ENCODE peak calls at places on chromosomes 7 and 10, in five cellular contexts. R is uterus, Q is GM23248, M is keratinocyte, X is endothelial cell of umbilical vein. H is an unnamed sample.

GRCh38 chr10:728603-729002 is 39.1 kb upstream of the DIP2C start:
- DNase-seq in X (no peak), M (no peak), R (no peak), Q (no peak), H (no peak)

GRCh38 chr10:43006490-43006889 is 70.4 kb upstream of the RET start:
- DNase-seq in M (no peak), Q (no peak), R (no peak), X (no peak), H (no peak)

GRCh38 chr10:22611425-22612111 is 102.8 kb downstream of the PIP4K2A start:
- DNase-seq in Q (no peak), X (no peak), R (no peak), M (no peak), H (no peak)

GRCh38 chr10:64515975-64516699 is 994.9 kb downstream of the REEP3 start:
- DNase-seq in Q (no peak), M (no peak), R (no peak), X (no peak), H (no peak)

GRCh38 chr7:502296-502695 is 17.4 kb downstream of the PDGFA start:
- DNase-seq in Q (no peak), M (no peak), X (no peak), R (no peak), H (no peak)

GRCh38 chr10:86971146-86971991 is 3.1 kb downstream of the ADIRF start:
- DNase-seq in Q (peak; percentile 97), R (peak; percentile 94), M (no peak), X (peak; percentile 73), H (no peak)

GRCh38 chr10:102555781-102556328 is 52.1 kb downstream of the SUFU start:
- DNase-seq in X (no peak), R (no peak), M (peak; percentile 21), Q (peak; percentile 94), H (peak; percentile 43)

GRCh38 chr7:119270045-119270464 is 1002.9 kb upstream of the KCND2 start:
- DNase-seq in X (peak; percentile 49), M (peak; percentile 40), R (peak; percentile 43), Q (peak; percentile 82), H (peak; percentile 16)

GRCh38 chr10:102504179-102504975 is 605 bp downstream of the SUFU start:
- DNase-seq in M (no peak), Q (peak; percentile 39), X (peak; percentile 49), R (peak; percentile 43), H (no peak)

GRCh38 chr7:114540291-114540690 is 125.7 kb downstream of the FOXP2 start:
- DNase-seq in Q (peak; percentile 16), M (no peak), X (no peak), R (no peak), H (no peak)

GRCh38 chr7:1210321-1210978 is 22.2 kb upstream of the UNCX start:
- DNase-seq in R (no peak), Q (no peak), M (no peak), X (no peak), H (no peak)

GRCh38 chr10:930415-931325 is 835 bp downstream of the LARP4B start:
- DNase-seq in X (peak; percentile 54), M (no peak), Q (peak; percentile 76), R (no peak), H (no peak)

GRCh38 chr7:83015921-83016320 is 146.8 kb downstream of the PCLO start:
- DNase-seq in Q (no peak), X (no peak), M (no peak), R (no peak), H (no peak)

GRCh38 chr7:2006231-2006771 is 226.4 kb downstream of the MAD1L1 start:
- DNase-seq in Q (no peak), X (no peak), M (no peak), R (peak; percentile 12), H (no peak)

GRCh38 chr10:69317175-69318086 is 39.1 kb downstream of the HK1 start:
- DNase-seq in X (no peak), M (no peak), Q (no peak), R (no peak), H (no peak)

GRCh38 chr10:95758351-95759025 is 2.5 kb downstream of the ENTPD1 start:
- DNase-seq in Q (no peak), X (peak; percentile 26), R (no peak), M (no peak), H (no peak)

GRCh38 chr7:132386249-132386681 is 190.0 kb downstream of the PLXNA4 start:
- DNase-seq in M (no peak), Q (no peak), X (peak; percentile 97), R (peak; percentile 39), H (no peak)

GRCh38 chr7:150923191-150923590 is 54.9 kb downstream of the KCNH2 start:
- DNase-seq in X (peak; percentile 37), Q (no peak), M (no peak), R (no peak), H (no peak)

GRCh38 chr10:69962746-69963135 is 89.9 kb upstream of the MACROH2A2 start:
- DNase-seq in R (no peak), M (no peak), Q (no peak), X (no peak), H (no peak)

GRCh38 chr7:91945476-91945875 is 4.8 kb downstream of the AKAP9 start:
- DNase-seq in M (no peak), Q (peak; percentile 88), X (no peak), R (no peak), H (no peak)

DNA sequence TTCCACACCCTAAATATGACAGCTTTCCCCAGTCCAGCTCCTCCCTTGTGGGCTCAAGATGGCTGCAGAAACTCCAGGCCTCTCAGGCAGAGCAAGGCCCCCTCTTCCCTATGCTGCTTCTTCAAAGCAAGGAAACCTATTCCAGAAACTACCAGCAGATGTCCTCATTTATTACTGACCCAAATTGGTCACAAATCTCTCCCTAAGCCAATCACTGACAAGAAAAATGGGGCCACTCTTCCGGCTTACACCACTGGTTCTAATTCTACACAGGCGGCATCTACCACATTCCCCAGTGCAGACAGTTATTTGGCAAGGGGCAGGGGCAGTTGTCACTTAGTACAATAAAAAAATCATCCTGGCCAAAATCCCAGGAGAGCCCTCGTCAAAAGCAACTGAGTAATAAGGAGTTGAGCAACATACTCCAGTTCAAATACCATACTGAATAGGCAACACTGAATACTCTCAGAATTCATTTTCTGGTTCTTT is 150.4 kb downstream of the SFMBT2 start:
- DNase-seq in X (peak; percentile 64), R (peak; percentile 92), Q (peak; percentile 96), M (peak; percentile 2), H (peak; percentile 73)
- H3K27ac ChIP-seq in X (no peak overlapping the region), R (peak overlapping the region; percentile 47), Q (peak overlapping the region; percentile 81), M (no peak overlapping the region), H (peak overlapping the region; percentile 25)

GRCh38 chr10:112283100-112283499 is at the start of gene TECTB:
- DNase-seq in X (no peak), Q (no peak), M (no peak), R (no peak), H (no peak)

GRCh38 chr10:112280205-112280921 is 2.8 kb upstream of the TECTB start:
- DNase-seq in X (no peak), M (no peak), R (no peak), Q (peak; percentile 70), H (no peak)

GRCh38 chr10:112278871-112279270 is 4.3 kb upstream of the TECTB start:
- DNase-seq in M (no peak), Q (peak; percentile 42), R (no peak), X (no peak), H (no peak)

GRCh38 chr10:112282086-112282485 is 1.1 kb upstream of the TECTB start:
- DNase-seq in X (no peak), Q (peak; percentile 61), R (no peak), M (no peak), H (peak; percentile 34)

GRCh38 chr10:112279482-112279881 is 3.7 kb upstream of the TECTB start:
- DNase-seq in Q (no peak), X (no peak), R (no peak), M (no peak), H (no peak)
- H3K27ac ChIP-seq in Q (no peak overlapping the region), X (no peak overlapping the region), R (no peak overlapping the region), M (no peak overlapping the region), H (no peak overlapping the region)

DNA sequence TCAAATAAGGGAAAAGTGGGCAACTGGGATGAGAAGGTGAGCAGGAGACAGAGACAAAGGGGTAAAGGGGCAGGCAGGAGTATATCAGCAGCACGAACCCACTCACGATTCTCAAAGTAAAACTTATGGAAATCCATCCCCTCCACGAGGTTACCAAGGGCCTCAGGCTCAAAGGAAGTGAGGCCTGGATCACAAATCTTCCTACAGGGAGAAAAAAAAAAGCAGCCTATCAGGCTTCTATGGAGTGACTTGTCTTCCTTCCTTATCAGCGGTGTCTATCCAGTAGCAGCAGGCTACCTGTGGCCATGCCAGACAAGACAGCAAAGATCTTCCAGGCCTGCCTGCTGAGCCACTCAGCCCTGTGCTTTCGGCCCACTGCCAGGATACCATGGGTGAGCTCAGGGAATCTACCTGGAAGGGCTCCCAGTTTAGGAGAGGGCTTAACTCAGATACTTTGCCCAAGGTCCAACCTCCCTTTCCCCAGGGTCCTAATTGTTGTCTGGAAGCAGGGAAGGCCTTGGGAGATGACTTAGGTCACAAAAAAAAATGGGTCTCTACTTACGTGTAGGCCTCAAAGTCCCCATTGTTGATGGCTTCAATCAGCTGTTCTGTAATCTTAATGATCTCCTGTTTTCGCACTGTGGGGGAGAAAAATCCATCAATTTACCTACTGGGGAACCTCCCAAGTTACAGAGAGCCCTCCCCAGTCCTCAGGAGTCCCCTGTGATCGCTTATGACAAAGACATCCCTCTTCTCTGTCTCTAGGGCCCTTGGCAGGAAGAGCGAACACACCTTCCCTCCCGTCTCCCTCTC is 5.7 kb upstream of the NDST2 start:
- DNase-seq in X (no peak), Q (no peak), R (no peak), M (no peak), H (no peak)
- H3K27ac ChIP-seq in X (peak overlapping the region; percentile 78), Q (peak overlapping the region; percentile 51), R (peak overlapping the region; percentile 34), M (no peak overlapping the region), H (peak overlapping the region; percentile 44)

GRCh38 chr10:50604823-50605222 is 18.9 kb downstream of the SGMS1 start:
- DNase-seq in M (no peak), X (peak; percentile 78), R (no peak), Q (peak; percentile 55), H (no peak)
- H3K27ac ChIP-seq in M (peak overlapping the region; percentile 75), X (peak overlapping the region; percentile 39), R (peak overlapping the region; percentile 68), Q (peak overlapping the region; percentile 65), H (peak overlapping the region; percentile 40)

DNA sequence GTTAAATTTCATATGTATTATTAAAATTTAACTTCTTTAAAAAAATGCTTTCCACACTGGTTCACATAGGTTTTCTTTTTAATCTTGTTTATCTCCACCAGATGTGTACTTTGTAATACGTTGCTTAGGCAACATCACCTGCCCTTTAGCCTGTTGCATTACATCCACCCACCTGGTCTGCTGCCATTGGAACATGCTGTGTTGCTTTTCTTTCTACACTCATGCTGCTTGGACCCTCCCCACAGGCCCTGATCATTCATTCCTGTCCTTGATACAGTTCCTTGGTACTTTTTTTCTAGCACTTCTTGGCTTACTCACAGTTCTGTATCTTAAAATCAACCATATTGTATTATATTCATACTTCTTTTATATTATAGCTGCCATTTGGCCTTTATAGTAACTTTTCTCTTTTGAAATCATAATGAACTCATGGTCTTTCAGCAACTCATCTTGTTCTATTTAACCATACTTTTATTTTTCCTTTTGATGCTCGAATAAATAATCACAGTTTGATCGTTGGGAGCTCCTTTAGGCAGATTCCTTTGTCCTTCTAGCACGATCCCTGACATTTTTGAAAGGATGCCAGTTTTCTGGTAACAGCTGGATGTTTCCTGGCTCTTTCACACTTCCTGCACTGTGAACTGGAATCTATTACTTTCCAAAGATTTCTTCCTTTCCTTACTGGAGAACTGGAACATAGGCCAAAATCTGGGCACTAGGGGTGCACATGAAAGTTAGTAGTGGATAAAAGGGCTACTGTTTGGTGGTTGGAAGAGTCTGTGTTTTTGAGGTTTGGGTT is 125.0 kb downstream of the CDK14 start:
- DNase-seq in X (peak; percentile 73), M (no peak), R (peak; percentile 78), Q (peak; percentile 77), H (no peak)
- H3K27ac ChIP-seq in X (peak overlapping the region; percentile 46), M (no peak overlapping the region), R (peak overlapping the region; percentile 26), Q (peak overlapping the region; percentile 44), H (no peak overlapping the region)

H was measured in epithelial cell of prostate.